ENCODE peak calls at places on chromosomes 7 and 10, in eight cellular contexts. D is IMR-90, H is spleen, N is body of pancreas, C is esophagus muscularis mucosa, K is A549, Z is ovary, L is thyroid gland. T is an unnamed sample.

GRCh38 chr10:103493911-103494877 is 689 bp downstream of the NEURL1 start:
- DNase-seq in H (peak; percentile 75), K (no peak), C (no peak), L (no peak), D (no peak), Z (peak; percentile 52), N (peak; percentile 46), T (no peak)

GRCh38 chr10:78313636-78314035 is 280.0 kb downstream of the RPS24 start:
- DNase-seq in Z (peak; percentile 2), L (no peak), C (peak; percentile 86), H (no peak), N (no peak), K (no peak), D (no peak), T (no peak)

GRCh38 chr10:71771821-71772617 is 1.3 kb downstream of the VSIR start:
- DNase-seq in D (peak; percentile 66), L (peak; percentile 70), C (no peak), Z (peak; percentile 90), K (peak; percentile 40), H (no peak), N (peak; percentile 67), T (no peak)

GRCh38 chr10:58189269-58189668 is 78.4 kb downstream of the IPMK start:
- DNase-seq in H (no peak), D (peak; percentile 76), N (no peak), K (no peak), C (no peak), Z (no peak), L (no peak), T (no peak)

GRCh38 chr7:120842131-120842621 is 15.8 kb downstream of the TSPAN12 start:
- DNase-seq in L (no peak), D (no peak), K (no peak), Z (no peak), C (no peak), H (no peak), N (peak; percentile 45), T (no peak)

GRCh38 chr10:59906417-59907202 is at the start of gene CCDC6:
- DNase-seq in D (peak; percentile 90), K (peak; percentile 74), L (peak; percentile 96), N (peak; percentile 95), Z (peak; percentile 89), H (peak; percentile 98), C (peak; percentile 97), T (peak; percentile 95)

GRCh38 chr10:122308487-122309141 is 37.5 kb downstream of the BTBD16 start:
- DNase-seq in K (no peak), Z (peak; percentile 33), L (no peak), D (no peak), H (no peak), C (no peak), N (no peak), T (no peak)

GRCh38 chr7:73851410-73852338 is 9.3 kb upstream of the TMEM270 start:
- DNase-seq in L (no peak), N (no peak), C (no peak), K (peak; percentile 62), H (no peak), Z (no peak), D (peak; percentile 99), T (no peak)

GRCh38 chr10:131899695-131900349 is 986 bp upstream of the PPP2R2D start:
- DNase-seq in H (peak; percentile 72), K (peak; percentile 72), N (no peak), Z (no peak), D (no peak), L (no peak), C (no peak), T (no peak)

GRCh38 chr10:131901181-131901829 is 497 bp downstream of the PPP2R2D start:
- DNase-seq in N (peak; percentile 71), H (peak; percentile 95), Z (peak; percentile 52), C (no peak), L (peak; percentile 70), K (peak; percentile 28), D (peak; percentile 4), T (peak; percentile 75)

GRCh38 chr10:131899116-131899690 is 1.6 kb upstream of the PPP2R2D start:
- DNase-seq in N (no peak), L (no peak), D (no peak), Z (no peak), C (no peak), K (no peak), H (peak; percentile 73), T (no peak)

GRCh38 chr10:131902211-131902610 is 1.4 kb downstream of the PPP2R2D start:
- DNase-seq in C (no peak), L (no peak), N (no peak), K (no peak), D (no peak), Z (no peak), H (peak; percentile 72), T (no peak)

GRCh38 chr10:131900350-131901152 is at the start of gene PPP2R2D:
- DNase-seq in D (peak; percentile 83), C (peak; percentile 97), L (peak; percentile 97), Z (peak; percentile 93), K (peak; percentile 92), H (peak; percentile 98), N (peak; percentile 97), T (peak; percentile 97)
- TF ChIP-seq POLR2A in D (no peak), C (no peak), L (peak; percentile 78), Z (peak; percentile 50), K (peak; percentile 44), H (no peak), N (peak; percentile 84), T (peak; percentile 85)

DNA sequence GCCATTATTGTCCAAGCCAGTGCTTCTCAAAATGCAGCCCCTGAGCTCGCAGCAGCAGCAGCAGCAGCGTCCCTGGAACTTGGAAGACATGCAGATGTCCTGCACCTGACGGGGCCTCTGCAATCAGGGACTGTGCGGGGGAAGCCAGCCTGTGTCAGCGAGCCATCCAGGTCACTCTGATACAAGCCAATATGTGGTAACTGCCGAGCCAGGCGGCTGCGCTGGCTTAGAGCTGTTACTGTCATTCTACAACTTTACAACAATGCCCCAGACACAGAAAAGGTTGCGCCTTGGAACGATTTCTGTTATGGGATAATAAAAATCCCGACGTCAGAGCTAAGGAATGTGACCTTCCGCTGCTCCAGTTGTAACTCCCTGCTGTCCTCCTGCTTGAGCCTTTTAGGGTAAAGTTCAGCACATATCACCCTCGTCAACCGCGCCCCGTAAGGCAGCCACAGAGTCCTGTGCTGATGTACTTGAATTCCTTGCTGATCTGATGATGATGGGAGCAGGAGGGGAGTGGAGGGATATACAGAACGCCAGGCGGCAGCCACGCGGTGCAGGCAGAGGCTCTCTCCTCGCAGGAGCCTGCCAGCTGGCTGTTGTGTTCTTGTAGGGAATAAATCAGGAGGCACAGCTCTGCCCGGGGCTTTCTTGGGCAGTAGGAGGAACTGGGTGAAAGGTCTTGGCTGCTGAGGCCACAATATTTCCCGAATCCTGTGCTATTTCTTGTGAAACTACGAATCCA is 20.0 kb upstream of the CRYGN start:
- DNase-seq in K (peak; percentile 61), Z (peak; percentile 87), D (peak; percentile 86), C (peak; percentile 96), N (peak; percentile 81), H (no peak), L (peak; percentile 87), T (peak; percentile 67)
- TF ChIP-seq CTCF in K (peak; percentile 36), Z (peak; percentile 22), D (peak; percentile 50), C (peak; percentile 55), N (no peak), H (no peak), L (peak; percentile 45), T (no peak)

GRCh38 chr10:110535958-110536891 is 31.3 kb upstream of the SMC3 start:
- DNase-seq in N (peak; percentile 22), D (peak; percentile 92), L (no peak), C (peak; percentile 86), H (peak; percentile 76), Z (no peak), K (no peak), T (no peak)
- H3K27ac ChIP-seq in N (no peak overlapping the region), D (no peak overlapping the region), L (no peak overlapping the region), C (no peak overlapping the region), H (no peak overlapping the region), Z (no peak overlapping the region), K (peak overlapping the region; percentile 45), T (no peak overlapping the region)

GRCh38 chr7:47355684-47356083 is 226.2 kb downstream of the TNS3 start:
- DNase-seq in L (no peak), Z (no peak), H (peak; percentile 32), N (no peak), C (no peak), D (no peak), K (no peak), T (no peak)

GRCh38 chr7:47352394-47352968 is 229.4 kb downstream of the TNS3 start:
- DNase-seq in D (no peak), K (no peak), L (no peak), C (no peak), Z (no peak), N (no peak), H (peak; percentile 63), T (no peak)

GRCh38 chr7:47357398-47357797 is 224.5 kb downstream of the TNS3 start:
- DNase-seq in L (no peak), H (peak; percentile 27), Z (no peak), N (no peak), C (no peak), K (no peak), D (no peak), T (no peak)

GRCh38 chr7:47356261-47356660 is 225.7 kb downstream of the TNS3 start:
- DNase-seq in K (no peak), C (no peak), Z (no peak), D (no peak), N (no peak), L (no peak), H (no peak), T (no peak)

DNA sequence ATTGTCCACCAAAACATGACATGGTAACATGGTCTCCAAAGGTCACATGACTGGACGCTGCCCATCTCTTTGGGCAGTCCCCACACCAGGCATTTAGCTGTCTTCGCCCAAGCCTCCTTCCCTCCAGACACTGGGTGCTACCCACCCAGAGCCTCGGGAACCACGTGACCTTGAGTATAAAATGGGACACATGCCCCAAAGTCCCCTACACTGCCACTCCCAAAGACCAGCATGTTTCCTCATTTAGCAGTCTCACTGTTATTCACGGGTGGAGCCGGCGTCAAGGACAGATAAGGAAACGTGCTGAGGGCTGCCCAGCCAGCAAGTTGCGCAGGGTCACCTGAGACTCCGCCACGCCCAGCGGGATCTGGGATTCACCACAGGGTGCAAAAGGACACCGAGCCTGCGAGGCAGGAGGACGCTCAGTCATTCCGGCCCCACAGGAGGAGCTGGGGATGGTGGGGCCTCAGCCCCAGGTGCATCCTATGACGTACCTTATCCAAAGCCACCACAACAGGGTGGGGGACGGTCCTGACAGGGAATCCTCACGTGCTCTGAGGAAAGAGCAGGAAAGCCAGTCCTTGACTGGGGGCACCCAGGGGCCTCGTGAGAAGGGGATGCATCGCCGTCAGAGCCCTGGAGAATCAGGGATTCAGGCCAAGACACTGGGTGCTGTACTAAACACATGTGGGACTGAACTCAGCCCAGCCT is 226.9 kb downstream of the TNS3 start:
- DNase-seq in Z (no peak), D (no peak), H (peak; percentile 77), C (no peak), N (peak; percentile 59), L (no peak), K (no peak), T (no peak)
- TF ChIP-seq POLR2A in Z (no peak), D (no peak), H (no peak), C (no peak), N (no peak), L (no peak), K (no peak), T (no peak)

T was measured in right lobe of liver.